ENCODE peak calls at places on chromosomes 3 and 15, in seven cellular contexts. One of them, this sample, is unnamed.

GRCh38 chr3:11653298-11654055 is 9.8 kb upstream of the VGLL4 start:
- DNase-seq in activated T-cell treated with anti-CD3 and anti-CD28 coated beads for 4 hours: no peak
- DNase-seq in GM19239: no peak
- DNase-seq in HCEC 1CT: no peak
- DNase-seq in neural crest cell: no peak
- DNase-seq in amygdala: no peak
- DNase-seq in stimulated activated CD8-positive, alpha-beta memory T cell treated with anti-CD3 and anti-CD28 coated beads, Interleukin-12 subunit alpha, Interleukin-12 subunit beta, amount 100 ng/mL, for 1 hour: no peak
- DNase-seq in this sample: no peak

GRCh38 chr3:73070675-73071575 is 9.5 kb downstream of the EBLN2 start:
- DNase-seq in amygdala: no peak
- DNase-seq in activated T-cell treated with anti-CD3 and anti-CD28 coated beads for 4 hours: no peak
- DNase-seq in neural crest cell: no peak
- DNase-seq in GM19239: no peak
- DNase-seq in HCEC 1CT: no peak
- DNase-seq in stimulated activated CD8-positive, alpha-beta memory T cell treated with anti-CD3 and anti-CD28 coated beads, Interleukin-12 subunit alpha, Interleukin-12 subunit beta, amount 100 ng/mL, for 1 hour: no peak
- DNase-seq in this sample: no peak

GRCh38 chr15:74616020-74616939 is 644 bp downstream of the CLK3 start:
- DNase-seq in GM19239: no peak
- DNase-seq in amygdala: peak
- DNase-seq in activated T-cell treated with anti-CD3 and anti-CD28 coated beads for 4 hours: peak
- DNase-seq in neural crest cell: no peak
- DNase-seq in stimulated activated CD8-positive, alpha-beta memory T cell treated with anti-CD3 and anti-CD28 coated beads, Interleukin-12 subunit alpha, Interleukin-12 subunit beta, amount 100 ng/mL, for 1 hour: peak
- DNase-seq in HCEC 1CT: peak
- DNase-seq in this sample: peak

GRCh38 chr3:114179575-114179974 is 723 bp upstream of the DRD3 start:
- DNase-seq in GM19239: no peak
- DNase-seq in amygdala: no peak
- DNase-seq in activated T-cell treated with anti-CD3 and anti-CD28 coated beads for 4 hours: no peak
- DNase-seq in HCEC 1CT: peak
- DNase-seq in neural crest cell: no peak
- DNase-seq in stimulated activated CD8-positive, alpha-beta memory T cell treated with anti-CD3 and anti-CD28 coated beads, Interleukin-12 subunit alpha, Interleukin-12 subunit beta, amount 100 ng/mL, for 1 hour: no peak
- DNase-seq in this sample: peak

GRCh38 chr15:96115642-96116041 is 214.9 kb upstream of the NR2F2 start:
- DNase-seq in stimulated activated CD8-positive, alpha-beta memory T cell treated with anti-CD3 and anti-CD28 coated beads, Interleukin-12 subunit alpha, Interleukin-12 subunit beta, amount 100 ng/mL, for 1 hour: no peak
- DNase-seq in HCEC 1CT: peak
- DNase-seq in activated T-cell treated with anti-CD3 and anti-CD28 coated beads for 4 hours: no peak
- DNase-seq in amygdala: no peak
- DNase-seq in GM19239: no peak
- DNase-seq in neural crest cell: no peak
- DNase-seq in this sample: no peak

GRCh38 chr3:14461748-14462324 is 59.4 kb downstream of the SLC6A6 start:
- DNase-seq in activated T-cell treated with anti-CD3 and anti-CD28 coated beads for 4 hours: peak
- DNase-seq in HCEC 1CT: peak
- DNase-seq in amygdala: no peak
- DNase-seq in GM19239: peak
- DNase-seq in stimulated activated CD8-positive, alpha-beta memory T cell treated with anti-CD3 and anti-CD28 coated beads, Interleukin-12 subunit alpha, Interleukin-12 subunit beta, amount 100 ng/mL, for 1 hour: peak
- DNase-seq in neural crest cell: peak
- DNase-seq in this sample: peak

GRCh38 chr15:26888761-26889160 is 21.9 kb downstream of the GABRA5 start:
- DNase-seq in amygdala: no peak
- DNase-seq in neural crest cell: no peak
- DNase-seq in GM19239: no peak
- DNase-seq in stimulated activated CD8-positive, alpha-beta memory T cell treated with anti-CD3 and anti-CD28 coated beads, Interleukin-12 subunit alpha, Interleukin-12 subunit beta, amount 100 ng/mL, for 1 hour: no peak
- DNase-seq in HCEC 1CT: no peak
- DNase-seq in activated T-cell treated with anti-CD3 and anti-CD28 coated beads for 4 hours: no peak
- DNase-seq in this sample: no peak

GRCh38 chr3:195236801-195237570 is 34.0 kb downstream of the XXYLT1 start:
- DNase-seq in activated T-cell treated with anti-CD3 and anti-CD28 coated beads for 4 hours: no peak
- DNase-seq in GM19239: no peak
- DNase-seq in stimulated activated CD8-positive, alpha-beta memory T cell treated with anti-CD3 and anti-CD28 coated beads, Interleukin-12 subunit alpha, Interleukin-12 subunit beta, amount 100 ng/mL, for 1 hour: no peak
- DNase-seq in neural crest cell: no peak
- DNase-seq in HCEC 1CT: no peak
- DNase-seq in amygdala: no peak
- DNase-seq in this sample: no peak

GRCh38 chr15:59950603-59951388 is 53.3 kb upstream of the FOXB1 start:
- DNase-seq in stimulated activated CD8-positive, alpha-beta memory T cell treated with anti-CD3 and anti-CD28 coated beads, Interleukin-12 subunit alpha, Interleukin-12 subunit beta, amount 100 ng/mL, for 1 hour: no peak
- DNase-seq in amygdala: no peak
- DNase-seq in activated T-cell treated with anti-CD3 and anti-CD28 coated beads for 4 hours: no peak
- DNase-seq in GM19239: no peak
- DNase-seq in neural crest cell: no peak
- DNase-seq in HCEC 1CT: no peak
- DNase-seq in this sample: no peak

GRCh38 chr3:104437891-104438290 is 928.8 kb upstream of the ALCAM start:
- DNase-seq in stimulated activated CD8-positive, alpha-beta memory T cell treated with anti-CD3 and anti-CD28 coated beads, Interleukin-12 subunit alpha, Interleukin-12 subunit beta, amount 100 ng/mL, for 1 hour: no peak
- DNase-seq in HCEC 1CT: peak
- DNase-seq in GM19239: no peak
- DNase-seq in activated T-cell treated with anti-CD3 and anti-CD28 coated beads for 4 hours: no peak
- DNase-seq in neural crest cell: no peak
- DNase-seq in amygdala: peak
- DNase-seq in this sample: peak

GRCh38 chr15:66946578-66947164 is 118.7 kb upstream of the SMAD3 start:
- DNase-seq in neural crest cell: peak
- DNase-seq in activated T-cell treated with anti-CD3 and anti-CD28 coated beads for 4 hours: peak
- DNase-seq in HCEC 1CT: peak
- DNase-seq in GM19239: peak
- DNase-seq in stimulated activated CD8-positive, alpha-beta memory T cell treated with anti-CD3 and anti-CD28 coated beads, Interleukin-12 subunit alpha, Interleukin-12 subunit beta, amount 100 ng/mL, for 1 hour: peak
- DNase-seq in amygdala: peak
- DNase-seq in this sample: peak

GRCh38 chr3:127726894-127727293 is 54.1 kb downstream of the ABTB1 start:
- DNase-seq in amygdala: no peak
- DNase-seq in GM19239: no peak
- DNase-seq in neural crest cell: no peak
- DNase-seq in stimulated activated CD8-positive, alpha-beta memory T cell treated with anti-CD3 and anti-CD28 coated beads, Interleukin-12 subunit alpha, Interleukin-12 subunit beta, amount 100 ng/mL, for 1 hour: no peak
- DNase-seq in HCEC 1CT: no peak
- DNase-seq in activated T-cell treated with anti-CD3 and anti-CD28 coated beads for 4 hours: no peak
- DNase-seq in this sample: no peak

GRCh38 chr3:197456271-197457091 is 99.3 kb downstream of the BDH1 start:
- DNase-seq in HCEC 1CT: peak
- DNase-seq in GM19239: peak
- DNase-seq in amygdala: no peak
- DNase-seq in activated T-cell treated with anti-CD3 and anti-CD28 coated beads for 4 hours: peak
- DNase-seq in stimulated activated CD8-positive, alpha-beta memory T cell treated with anti-CD3 and anti-CD28 coated beads, Interleukin-12 subunit alpha, Interleukin-12 subunit beta, amount 100 ng/mL, for 1 hour: peak
- DNase-seq in neural crest cell: peak
- DNase-seq in this sample: peak

GRCh38 chr3:127092776-127093175 is 100.2 kb upstream of the PRR23E start:
- DNase-seq in stimulated activated CD8-positive, alpha-beta memory T cell treated with anti-CD3 and anti-CD28 coated beads, Interleukin-12 subunit alpha, Interleukin-12 subunit beta, amount 100 ng/mL, for 1 hour: no peak
- DNase-seq in activated T-cell treated with anti-CD3 and anti-CD28 coated beads for 4 hours: no peak
- DNase-seq in neural crest cell: no peak
- DNase-seq in amygdala: no peak
- DNase-seq in HCEC 1CT: no peak
- DNase-seq in GM19239: no peak
- DNase-seq in this sample: no peak

GRCh38 chr15:94206463-94207167 is 24.7 kb upstream of the MCTP2 start:
- DNase-seq in amygdala: no peak
- DNase-seq in GM19239: no peak
- DNase-seq in stimulated activated CD8-positive, alpha-beta memory T cell treated with anti-CD3 and anti-CD28 coated beads, Interleukin-12 subunit alpha, Interleukin-12 subunit beta, amount 100 ng/mL, for 1 hour: no peak
- DNase-seq in neural crest cell: no peak
- DNase-seq in HCEC 1CT: no peak
- DNase-seq in activated T-cell treated with anti-CD3 and anti-CD28 coated beads for 4 hours: no peak
- DNase-seq in this sample: no peak

GRCh38 chr3:62874398-62875102 is 666 bp downstream of the CADPS start:
- DNase-seq in activated T-cell treated with anti-CD3 and anti-CD28 coated beads for 4 hours: no peak
- DNase-seq in HCEC 1CT: no peak
- DNase-seq in GM19239: no peak
- DNase-seq in neural crest cell: no peak
- DNase-seq in amygdala: peak
- DNase-seq in stimulated activated CD8-positive, alpha-beta memory T cell treated with anti-CD3 and anti-CD28 coated beads, Interleukin-12 subunit alpha, Interleukin-12 subunit beta, amount 100 ng/mL, for 1 hour: no peak
- DNase-seq in this sample: no peak

GRCh38 chr3:90015688-90016356 is 908.4 kb downstream of the EPHA3 start:
- DNase-seq in stimulated activated CD8-positive, alpha-beta memory T cell treated with anti-CD3 and anti-CD28 coated beads, Interleukin-12 subunit alpha, Interleukin-12 subunit beta, amount 100 ng/mL, for 1 hour: no peak
- DNase-seq in amygdala: no peak
- DNase-seq in HCEC 1CT: peak
- DNase-seq in neural crest cell: no peak
- DNase-seq in GM19239: no peak
- DNase-seq in activated T-cell treated with anti-CD3 and anti-CD28 coated beads for 4 hours: no peak
- DNase-seq in this sample: no peak

GRCh38 chr3:197482001-197482400 is 73.8 kb downstream of the BDH1 start:
- DNase-seq in stimulated activated CD8-positive, alpha-beta memory T cell treated with anti-CD3 and anti-CD28 coated beads, Interleukin-12 subunit alpha, Interleukin-12 subunit beta, amount 100 ng/mL, for 1 hour: no peak
- DNase-seq in neural crest cell: no peak
- DNase-seq in HCEC 1CT: peak
- DNase-seq in GM19239: no peak
- DNase-seq in amygdala: no peak
- DNase-seq in activated T-cell treated with anti-CD3 and anti-CD28 coated beads for 4 hours: no peak
- DNase-seq in this sample: no peak

GRCh38 chr3:47781326-47781684 is 388 bp downstream of the SMARCC1 start:
- DNase-seq in HCEC 1CT: peak
- DNase-seq in stimulated activated CD8-positive, alpha-beta memory T cell treated with anti-CD3 and anti-CD28 coated beads, Interleukin-12 subunit alpha, Interleukin-12 subunit beta, amount 100 ng/mL, for 1 hour: peak
- DNase-seq in activated T-cell treated with anti-CD3 and anti-CD28 coated beads for 4 hours: peak
- DNase-seq in GM19239: peak
- DNase-seq in neural crest cell: peak
- DNase-seq in amygdala: no peak
- DNase-seq in this sample: peak

GRCh38 chr15:79513916-79514315 is 81.8 kb downstream of the MINAR1 start:
- DNase-seq in activated T-cell treated with anti-CD3 and anti-CD28 coated beads for 4 hours: no peak
- DNase-seq in neural crest cell: no peak
- DNase-seq in HCEC 1CT: no peak
- DNase-seq in GM19239: no peak
- DNase-seq in stimulated activated CD8-positive, alpha-beta memory T cell treated with anti-CD3 and anti-CD28 coated beads, Interleukin-12 subunit alpha, Interleukin-12 subunit beta, amount 100 ng/mL, for 1 hour: no peak
- DNase-seq in amygdala: no peak
- DNase-seq in this sample: no peak

GRCh38 chr3:16455001-16455400 is 58.5 kb downstream of the RFTN1 start:
- DNase-seq in amygdala: no peak
- DNase-seq in HCEC 1CT: no peak
- DNase-seq in GM19239: no peak
- DNase-seq in neural crest cell: no peak
- DNase-seq in stimulated activated CD8-positive, alpha-beta memory T cell treated with anti-CD3 and anti-CD28 coated beads, Interleukin-12 subunit alpha, Interleukin-12 subunit beta, amount 100 ng/mL, for 1 hour: no peak
- DNase-seq in activated T-cell treated with anti-CD3 and anti-CD28 coated beads for 4 hours: no peak
- DNase-seq in this sample: no peak

GRCh38 chr3:15295506-15295905 is 36.9 kb downstream of the SH3BP5 start:
- DNase-seq in stimulated activated CD8-positive, alpha-beta memory T cell treated with anti-CD3 and anti-CD28 coated beads, Interleukin-12 subunit alpha, Interleukin-12 subunit beta, amount 100 ng/mL, for 1 hour: no peak
- DNase-seq in neural crest cell: no peak
- DNase-seq in activated T-cell treated with anti-CD3 and anti-CD28 coated beads for 4 hours: no peak
- DNase-seq in amygdala: no peak
- DNase-seq in HCEC 1CT: peak
- DNase-seq in GM19239: no peak
- DNase-seq in this sample: no peak

GRCh38 chr3:188220988-188221818 is 67.2 kb downstream of the LPP start:
- DNase-seq in neural crest cell: no peak
- DNase-seq in HCEC 1CT: peak
- DNase-seq in stimulated activated CD8-positive, alpha-beta memory T cell treated with anti-CD3 and anti-CD28 coated beads, Interleukin-12 subunit alpha, Interleukin-12 subunit beta, amount 100 ng/mL, for 1 hour: no peak
- DNase-seq in activated T-cell treated with anti-CD3 and anti-CD28 coated beads for 4 hours: no peak
- DNase-seq in amygdala: no peak
- DNase-seq in GM19239: no peak
- DNase-seq in this sample: no peak

GRCh38 chr3:151047636-151048035 is 37.8 kb upstream of the MED12L start:
- DNase-seq in HCEC 1CT: no peak
- DNase-seq in amygdala: no peak
- DNase-seq in neural crest cell: no peak
- DNase-seq in GM19239: no peak
- DNase-seq in activated T-cell treated with anti-CD3 and anti-CD28 coated beads for 4 hours: no peak
- DNase-seq in stimulated activated CD8-positive, alpha-beta memory T cell treated with anti-CD3 and anti-CD28 coated beads, Interleukin-12 subunit alpha, Interleukin-12 subunit beta, amount 100 ng/mL, for 1 hour: no peak
- DNase-seq in this sample: no peak

GRCh38 chr15:37109952-37110630 is 9.7 kb upstream of the MEIS2 start:
- DNase-seq in amygdala: no peak
- DNase-seq in HCEC 1CT: no peak
- DNase-seq in activated T-cell treated with anti-CD3 and anti-CD28 coated beads for 4 hours: no peak
- DNase-seq in GM19239: no peak
- DNase-seq in stimulated activated CD8-positive, alpha-beta memory T cell treated with anti-CD3 and anti-CD28 coated beads, Interleukin-12 subunit alpha, Interleukin-12 subunit beta, amount 100 ng/mL, for 1 hour: no peak
- DNase-seq in neural crest cell: no peak
- DNase-seq in this sample: peak

GRCh38 chr3:130729154-130729553 is 17.5 kb downstream of the PIK3R4 start:
- DNase-seq in activated T-cell treated with anti-CD3 and anti-CD28 coated beads for 4 hours: no peak
- DNase-seq in stimulated activated CD8-positive, alpha-beta memory T cell treated with anti-CD3 and anti-CD28 coated beads, Interleukin-12 subunit alpha, Interleukin-12 subunit beta, amount 100 ng/mL, for 1 hour: no peak
- DNase-seq in GM19239: no peak
- DNase-seq in amygdala: no peak
- DNase-seq in HCEC 1CT: no peak
- DNase-seq in neural crest cell: no peak
- DNase-seq in this sample: no peak